ENCODE peak calls at places on chromosome 4, in eight cellular contexts. I, E, F, Z, S, O, Q and V are unnamed samples.

GRCh38 chr4:145819246-145820181 is 119.1 kb downstream of the ZNF827 start:
- DNase-seq in I (no peak), E (no peak), F (no peak), Z (no peak), S (no peak), O (no peak), Q (no peak), V (no peak)

GRCh38 chr4:74376888-74377483 is 12.0 kb downstream of the EREG start:
- DNase-seq in I (peak), E (peak), F (no peak), Z (no peak), S (peak), O (no peak), Q (no peak), V (no peak)

GRCh38 chr4:148030486-148030885 is 298.6 kb downstream of the ARHGAP10 start:
- DNase-seq in I (peak), E (peak), F (no peak), Z (no peak), S (no peak), O (no peak), Q (no peak), V (no peak)

GRCh38 chr4:187084696-187085095 is 361.0 kb upstream of the FAT1 start:
- DNase-seq in I (no peak), E (no peak), F (no peak), Z (no peak), S (no peak), O (no peak), Q (no peak), V (no peak)

GRCh38 chr4:147735413-147736301 is 3.8 kb downstream of the ARHGAP10 start:
- DNase-seq in I (no peak), E (no peak), F (no peak), Z (no peak), S (no peak), O (no peak), Q (no peak), V (no peak)

GRCh38 chr4:101791189-101791572 is 651 bp downstream of the BANK1 start:
- DNase-seq in I (no peak), E (no peak), F (no peak), Z (peak), S (peak), O (no peak), Q (no peak), V (no peak)

GRCh38 chr4:53866055-53866454 is 198.3 kb downstream of the CHIC2 start:
- DNase-seq in I (no peak), E (no peak), F (no peak), Z (no peak), S (no peak), O (no peak), Q (no peak), V (no peak)

GRCh38 chr4:136562842-136563241 is 969.5 kb downstream of the PCDH18 start:
- DNase-seq in I (peak), E (peak), F (no peak), Z (no peak), S (peak), O (no peak), Q (no peak), V (no peak)

GRCh38 chr4:53905935-53906377 is 158.4 kb downstream of the CHIC2 start:
- DNase-seq in I (peak), E (peak), F (no peak), Z (no peak), S (peak), O (peak), Q (no peak), V (no peak)

GRCh38 chr4:83013931-83014330 is 3.3 kb upstream of the LIN54 start:
- DNase-seq in I (no peak), E (no peak), F (no peak), Z (no peak), S (no peak), O (no peak), Q (no peak), V (no peak)

GRCh38 chr4:10102193-10102980 is 14.2 kb downstream of the WDR1 start:
- DNase-seq in I (peak), E (no peak), F (no peak), Z (no peak), S (no peak), O (no peak), Q (no peak), V (no peak)

GRCh38 chr4:1539132-1539755 is 133.0 kb upstream of the NKX1-1 start:
- DNase-seq in I (no peak), E (no peak), F (no peak), Z (no peak), S (no peak), O (no peak), Q (no peak), V (no peak)

GRCh38 chr4:82677327-82677726 is 115.5 kb upstream of the TMEM150C start:
- DNase-seq in I (no peak), E (no peak), F (no peak), Z (peak), S (no peak), O (no peak), Q (no peak), V (no peak)

GRCh38 chr4:121724671-121725070 is 27.9 kb upstream of the ANXA5 start:
- DNase-seq in I (no peak), E (no peak), F (no peak), Z (no peak), S (no peak), O (no peak), Q (no peak), V (no peak)

GRCh38 chr4:21780158-21780557 is 168.4 kb downstream of the KCNIP4 start:
- DNase-seq in I (peak), E (peak), F (no peak), Z (peak), S (no peak), O (no peak), Q (no peak), V (no peak)

GRCh38 chr4:14952352-14952751 is 49.9 kb upstream of the CPEB2 start:
- DNase-seq in I (no peak), E (no peak), F (no peak), Z (no peak), S (no peak), O (no peak), Q (no peak), V (no peak)

GRCh38 chr4:146095091-146095690 is 80.3 kb upstream of the LSM6 start:
- DNase-seq in I (peak), E (peak), F (no peak), Z (peak), S (peak), O (no peak), Q (no peak), V (no peak)

GRCh38 chr4:24470681-24471622 is 113.4 kb downstream of the DHX15 start:
- DNase-seq in I (peak), E (peak), F (peak), Z (peak), S (peak), O (no peak), Q (no peak), V (no peak)

GRCh38 chr4:62709618-62710252 is 1509.6 kb downstream of the ADGRL3 start:
- DNase-seq in I (no peak), E (peak), F (no peak), Z (peak), S (peak), O (no peak), Q (no peak), V (no peak)

GRCh38 chr4:12852338-12853307 is 631.5 kb downstream of the RAB28 start:
- DNase-seq in I (peak), E (peak), F (no peak), Z (peak), S (peak), O (no peak), Q (no peak), V (no peak)

GRCh38 chr4:2790583-2791517 is 2.0 kb upstream of the SH3BP2 start:
- DNase-seq in I (no peak), E (no peak), F (peak), Z (no peak), S (no peak), O (no peak), Q (no peak), V (no peak)

GRCh38 chr4:617644-618330 is 7.6 kb upstream of the PDE6B start:
- DNase-seq in I (no peak), E (no peak), F (peak), Z (peak), S (peak), O (no peak), Q (peak), V (no peak)

GRCh38 chr4:175035907-175036306 is 117.7 kb downstream of the ADAM29 start:
- DNase-seq in I (no peak), E (no peak), F (no peak), Z (no peak), S (no peak), O (no peak), Q (no peak), V (no peak)

GRCh38 chr4:79747252-79747651 is 325.8 kb downstream of the ANTXR2 start:
- DNase-seq in I (no peak), E (no peak), F (no peak), Z (no peak), S (no peak), O (no peak), Q (no peak), V (no peak)

GRCh38 chr4:85028910-85029309 is 62.4 kb upstream of the WDFY3 start:
- DNase-seq in I (peak), E (peak), F (no peak), Z (no peak), S (no peak), O (no peak), Q (no peak), V (no peak)

GRCh38 chr4:143337600-143338287 is 1.1 kb downstream of the GAB1 start:
- DNase-seq in I (peak), E (peak), F (peak), Z (peak), S (peak), O (no peak), Q (no peak), V (no peak)
- TF ChIP-seq CTCF in I (no peak), E (no peak), F (no peak), Z (no peak), S (no peak), O (no peak), Q (no peak), V (no peak)

GRCh38 chr4:26859762-26860156 is 882 bp upstream of the STIM2 start:
- DNase-seq in I (no peak), E (no peak), F (no peak), Z (no peak), S (peak), O (no peak), Q (no peak), V (no peak)

GRCh38 chr4:26858035-26858918 is 2.4 kb upstream of the STIM2 start:
- DNase-seq in I (no peak), E (no peak), F (no peak), Z (no peak), S (no peak), O (no peak), Q (no peak), V (no peak)

GRCh38 chr4:26858947-26859401 is 1.7 kb upstream of the STIM2 start:
- DNase-seq in I (peak), E (peak), F (no peak), Z (no peak), S (no peak), O (no peak), Q (no peak), V (no peak)

GRCh38 chr4:26856906-26857277 is 3.7 kb upstream of the STIM2 start:
- DNase-seq in I (peak), E (no peak), F (no peak), Z (no peak), S (no peak), O (no peak), Q (no peak), V (no peak)

DNA sequence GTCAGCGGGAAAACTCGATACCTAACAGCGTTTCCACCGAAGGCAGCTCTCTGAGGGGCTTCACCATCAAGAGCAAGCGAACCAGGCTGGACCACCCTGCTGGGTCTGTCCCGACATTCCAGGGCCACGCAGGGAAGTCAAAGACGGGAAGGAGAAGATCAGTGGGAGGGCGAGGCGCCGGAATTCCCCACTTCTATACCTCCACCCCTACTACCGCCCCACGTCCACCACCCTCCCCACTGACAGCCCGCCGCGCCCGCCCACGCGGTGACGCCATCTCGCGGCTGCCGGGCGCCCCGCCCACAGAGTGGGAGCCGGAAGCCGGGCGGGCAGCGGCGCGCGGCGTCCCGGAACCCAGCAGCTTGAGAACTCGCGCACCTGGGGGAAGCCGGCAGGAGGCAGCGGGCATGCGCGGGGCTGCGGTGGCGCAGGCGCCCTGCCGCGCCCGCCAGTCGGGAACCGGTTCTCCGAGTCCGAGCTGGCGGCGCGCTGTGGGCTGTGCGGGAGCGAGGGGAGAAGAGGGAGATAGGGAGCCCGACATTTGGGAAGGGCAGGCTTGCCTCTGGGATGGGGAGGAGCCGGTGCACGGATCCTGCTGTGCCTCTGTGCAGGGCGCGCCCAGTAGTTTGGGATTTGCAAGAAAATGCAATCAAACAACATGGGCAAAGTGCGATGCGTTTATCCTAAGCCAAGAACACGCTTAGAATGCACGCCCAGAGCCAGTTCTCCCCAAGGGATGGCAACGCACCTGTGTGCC is 3.2 kb upstream of the STIM2 start:
- DNase-seq in I (peak), E (peak), F (peak), Z (peak), S (peak), O (peak), Q (peak), V (peak)
- TF ChIP-seq CTCF in I (no peak), E (no peak), F (no peak), Z (no peak), S (no peak), O (no peak), Q (no peak), V (no peak)

DNA sequence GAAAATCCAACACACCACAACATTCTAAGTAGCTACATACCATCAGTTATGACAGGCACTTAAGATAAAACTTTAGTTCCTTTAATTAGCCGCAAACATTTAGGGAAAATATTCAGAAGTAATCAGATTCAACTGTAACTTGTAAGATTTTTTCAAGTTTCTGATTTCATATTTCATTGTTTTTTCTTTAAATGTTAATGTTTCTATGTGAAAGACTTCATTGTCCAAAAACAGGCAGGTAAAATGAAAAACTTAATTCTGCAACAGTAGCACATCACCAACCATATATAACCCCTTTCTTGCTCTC is 11.6 kb upstream of the ODAM start:
- DNase-seq in I (no peak), E (no peak), F (no peak), Z (no peak), S (no peak), O (no peak), Q (no peak), V (no peak)
- TF ChIP-seq CTCF in I (no peak), E (no peak), F (peak), Z (peak), S (no peak), O (no peak), Q (no peak), V (no peak)

DNA sequence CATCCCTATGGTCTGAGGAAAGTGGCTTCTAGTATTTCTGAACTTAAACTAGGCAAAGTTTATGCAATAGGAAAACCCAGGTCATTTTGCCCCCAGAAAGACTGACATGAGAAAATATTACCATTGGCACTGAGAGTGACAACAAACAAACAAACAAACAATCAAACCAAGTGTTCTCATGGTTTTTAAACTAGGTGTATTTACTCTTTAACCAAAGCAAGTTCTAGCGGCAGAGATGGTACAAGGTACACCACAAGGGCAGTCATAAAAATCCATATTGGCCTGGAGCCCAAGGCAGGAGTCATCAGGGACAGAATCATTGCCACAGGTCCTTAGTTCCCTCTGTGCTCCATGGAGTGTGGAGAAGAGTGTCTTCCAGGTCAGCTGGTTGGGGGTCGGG is 26.0 kb upstream of the ENPEP start:
- DNase-seq in I (no peak), E (no peak), F (no peak), Z (no peak), S (no peak), O (no peak), Q (no peak), V (no peak)
- TF ChIP-seq CTCF in I (no peak), E (no peak), F (no peak), Z (no peak), S (no peak), O (no peak), Q (no peak), V (no peak)

GRCh38 chr4:182918791-182919302 is 1.7 kb upstream of the DCTD start:
- DNase-seq in I (no peak), E (no peak), F (no peak), Z (no peak), S (no peak), O (peak), Q (no peak), V (no peak)

GRCh38 chr4:182918044-182918607 is 940 bp upstream of the DCTD start:
- DNase-seq in I (no peak), E (no peak), F (no peak), Z (no peak), S (no peak), O (peak), Q (no peak), V (no peak)

GRCh38 chr4:182914357-182914756 is 2.8 kb downstream of the DCTD start:
- DNase-seq in I (no peak), E (no peak), F (no peak), Z (no peak), S (no peak), O (no peak), Q (no peak), V (no peak)

GRCh38 chr4:182916483-182917181 is 554 bp downstream of the DCTD start:
- DNase-seq in I (peak), E (peak), F (peak), Z (peak), S (peak), O (no peak), Q (no peak), V (no peak)

DNA sequence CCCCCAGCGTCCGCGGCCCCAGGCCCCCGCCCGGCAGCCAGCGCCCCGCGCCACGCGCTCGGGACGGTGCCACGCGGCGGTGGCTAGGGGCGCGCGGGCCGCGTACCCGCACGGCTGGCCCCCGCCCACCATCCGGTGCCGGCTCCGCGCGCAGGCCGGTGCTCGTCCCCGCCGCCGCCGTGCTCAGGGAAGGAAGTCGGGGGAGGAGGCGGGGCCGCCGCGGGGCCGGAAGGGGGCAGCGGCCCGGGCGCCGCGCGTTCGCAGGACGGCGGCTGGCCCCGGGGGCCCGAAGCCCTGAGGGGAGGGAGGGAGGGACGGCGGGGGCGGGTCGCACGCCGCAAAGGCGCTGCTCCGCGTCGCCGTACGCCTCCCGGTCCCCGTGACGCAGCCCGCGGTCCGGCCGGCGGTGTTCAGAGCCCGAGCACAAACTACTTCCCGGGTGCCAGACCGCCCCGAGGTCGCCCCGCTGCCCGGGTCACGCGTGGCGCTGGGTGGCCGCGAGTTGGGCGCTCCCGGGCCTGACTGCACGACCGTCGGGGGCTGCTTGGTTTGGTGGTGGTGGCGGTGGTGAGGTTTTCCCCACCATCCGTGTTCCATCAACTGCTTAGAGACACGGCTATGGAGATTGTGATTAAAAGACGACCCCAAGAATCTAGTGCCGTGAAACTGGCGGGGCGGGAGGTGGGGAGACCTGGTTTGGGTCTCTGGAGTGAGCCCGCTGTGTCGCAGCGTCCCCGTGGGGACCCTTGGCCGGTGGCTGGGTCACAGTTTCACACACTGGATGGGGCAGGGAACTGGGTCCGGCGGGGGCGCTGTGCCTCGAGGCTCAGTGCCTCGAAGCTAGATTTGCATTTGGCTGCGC is at the start of gene DCTD:
- DNase-seq in I (peak), E (peak), F (peak), Z (peak), S (peak), O (peak), Q (peak), V (peak)
- TF ChIP-seq CTCF in I (peak), E (peak), F (peak), Z (no peak), S (peak), O (peak), Q (peak), V (no peak)